ENCODE peak calls at places on chromosomes 12 and 14, in five cellular contexts. X is stimulated activated CD8-positive, alpha-beta memory T cell treated with anti-CD3 and anti-CD28 coated beads, Interleukin-7, amount 100 ng/mL, for 48 hours; M is stimulated activated CD4-positive, alpha-beta T cell treated with anti-CD3 and anti-CD28 coated beads, Interleukin-15, amount 100 ng/mL, for 1 hour; D is IMR-90; B is activated T-cell treated with anti-CD3 and anti-CD28 coated beads, Interleukin-2, amount 50 U/mL, for 72 hours. T is an unnamed sample.

GRCh38 chr12:66132408-66132807 is 1.9 kb upstream of the LLPH start:
- DNase-seq in X (no peak), M (no peak), D (peak), B (no peak), T (no peak)

GRCh38 chr12:47818701-47819543 is 781 bp downstream of the HDAC7 start:
- DNase-seq in X (no peak), M (no peak), D (no peak), B (peak), T (no peak)

GRCh38 chr12:114232187-114232586 is 173.8 kb downstream of the TBX5 start:
- DNase-seq in X (no peak), M (no peak), D (no peak), B (no peak), T (no peak)

GRCh38 chr12:45655186-45655585 is 74.3 kb upstream of the ARID2 start:
- DNase-seq in X (peak), M (no peak), D (peak), B (peak), T (no peak)

GRCh38 chr14:89184952-89185351 is 232.1 kb downstream of the FOXN3 start:
- DNase-seq in X (no peak), M (no peak), D (no peak), B (no peak), T (no peak)

GRCh38 chr12:28089363-28089762 is 100.9 kb upstream of the CCDC91 start:
- DNase-seq in X (no peak), M (no peak), D (peak), B (no peak), T (no peak)

GRCh38 chr12:91108196-91108595 is 3.1 kb downstream of the LUM start:
- DNase-seq in X (no peak), M (no peak), D (no peak), B (no peak), T (no peak)

GRCh38 chr12:91361864-91362263 is 179.2 kb upstream of the DCN start:
- DNase-seq in X (no peak), M (no peak), D (peak), B (no peak), T (no peak)

GRCh38 chr14:99754141-99755067 is 38.8 kb upstream of the EML1 start:
- DNase-seq in X (peak), M (no peak), D (no peak), B (peak), T (no peak)

GRCh38 chr14:68694516-68695235 is 98.2 kb downstream of the ZFP36L1 start:
- DNase-seq in X (no peak), M (no peak), D (peak), B (no peak), T (no peak)